ENCODE peak calls at places on chromosomes 5 and 9, in four cellular contexts. F is AG10803, A is GM23338, B is endothelial cell. U is an unnamed sample.

GRCh38 chr5:147617191-147617606 is 107.3 kb upstream of the DPYSL3 start:
- DNase-seq in F (no peak), A (no peak), B (no peak), U (no peak)

GRCh38 chr5:27412379-27412778 is 374.0 kb upstream of the CDH9 start:
- DNase-seq in A (no peak), B (no peak), F (no peak), U (no peak)

GRCh38 chr9:3285365-3286161 is 240.2 kb downstream of the RFX3 start:
- DNase-seq in B (no peak), F (peak; percentile 71), A (no peak), U (no peak)

GRCh38 chr9:90772381-90772780 is 29.2 kb upstream of the SYK start:
- DNase-seq in F (no peak), A (no peak), B (no peak), U (no peak)

GRCh38 chr5:74875994-74876791 is 10.0 kb upstream of the FAM169A start:
- DNase-seq in F (no peak), B (no peak), A (no peak), U (no peak)

GRCh38 chr5:4994994-4995393 is 145.1 kb upstream of the ADAMTS16 start:
- DNase-seq in B (no peak), F (peak; percentile 74), A (no peak), U (peak; percentile 28)

GRCh38 chr5:37184748-37185364 is 64.3 kb downstream of the CPLANE1 start:
- DNase-seq in A (no peak), F (no peak), B (no peak), U (no peak)

GRCh38 chr5:149141224-149141956 is at the start of gene ABLIM3:
- DNase-seq in B (peak; percentile 84), F (peak; percentile 63), A (peak; percentile 76), U (no peak)

GRCh38 chr5:35001842-35002241 is 45.9 kb downstream of the AGXT2 start:
- DNase-seq in B (no peak), A (no peak), F (no peak), U (no peak)

GRCh38 chr9:125523681-125524080 is 183.3 kb downstream of the MAPKAP1 start:
- DNase-seq in B (no peak), F (no peak), A (no peak), U (no peak)

GRCh38 chr5:145189786-145190185 is 645.4 kb downstream of the PRELID2 start:
- DNase-seq in B (no peak), A (no peak), F (no peak), U (no peak)

GRCh38 chr9:103574056-103574455 is 520.1 kb upstream of the SMC2 start:
- DNase-seq in B (no peak), A (no peak), F (no peak), U (peak; percentile 19)

GRCh38 chr5:178383919-178384814 is 151.6 kb upstream of the PHYKPL start:
- DNase-seq in A (peak; percentile 47), B (no peak), F (no peak), U (no peak)

GRCh38 chr5:141778683-141779082 is 96.7 kb upstream of the ARAP3 start:
- DNase-seq in F (peak; percentile 9), B (no peak), A (no peak), U (no peak)

GRCh38 chr5:151079838-151080619 is 805 bp downstream of the TNIP1 start:
- DNase-seq in B (no peak), F (peak; percentile 39), A (no peak), U (no peak)

GRCh38 chr9:137277329-137278041 is at the start of gene TOR4A:
- DNase-seq in A (peak; percentile 92), B (peak; percentile 86), F (peak; percentile 73), U (no peak)

GRCh38 chr5:16916262-16916878 is 19.7 kb downstream of the MYO10 start:
- DNase-seq in F (peak; percentile 95), B (no peak), A (no peak), U (peak; percentile 88)

GRCh38 chr5:32229586-32229985 is 55.5 kb upstream of the GOLPH3 start:
- DNase-seq in B (no peak), A (no peak), F (no peak), U (no peak)

GRCh38 chr9:122835313-122835731 is 6.9 kb upstream of the PDCL start:
- DNase-seq in F (no peak), B (peak; percentile 31), A (peak; percentile 50), U (no peak)

GRCh38 chr9:114777841-114778240 is 28.0 kb downstream of the TNFSF15 start:
- DNase-seq in A (no peak), B (no peak), F (peak; percentile 16), U (peak; percentile 35)

U was measured in skeletal muscle cell.